ENCODE peak calls at places on chromosome 1, in seven cellular contexts. One of them, this sample, is unnamed.

GRCh38 chr1:19661721-19662228 is 2.9 kb upstream of the HTR6 start:
- DNase-seq in uterus: no peak
- DNase-seq in cardiac muscle cell: peak; percentile 52
- DNase-seq in aorta: no peak
- DNase-seq in endodermal cell: no peak
- DNase-seq in CD8-positive, alpha-beta T cell: peak; percentile 45
- DNase-seq in left lung: no peak
- DNase-seq in this sample: no peak

GRCh38 chr1:79859212-79859948 is 852.9 kb upstream of the ADGRL4 start:
- DNase-seq in uterus: no peak
- DNase-seq in cardiac muscle cell: no peak
- DNase-seq in aorta: no peak
- DNase-seq in endodermal cell: no peak
- DNase-seq in CD8-positive, alpha-beta T cell: no peak
- DNase-seq in left lung: no peak
- DNase-seq in this sample: no peak

GRCh38 chr1:207826557-207827487 is 75.0 kb downstream of the CD46 start:
- DNase-seq in uterus: no peak
- DNase-seq in cardiac muscle cell: no peak
- DNase-seq in aorta: no peak
- DNase-seq in endodermal cell: no peak
- DNase-seq in CD8-positive, alpha-beta T cell: no peak
- DNase-seq in left lung: no peak
- DNase-seq in this sample: no peak

GRCh38 chr1:87436534-87436933 is 107.9 kb downstream of the LMO4 start:
- DNase-seq in uterus: no peak
- DNase-seq in cardiac muscle cell: peak; percentile 23
- DNase-seq in aorta: no peak
- DNase-seq in endodermal cell: no peak
- DNase-seq in CD8-positive, alpha-beta T cell: no peak
- DNase-seq in left lung: no peak
- DNase-seq in this sample: no peak

GRCh38 chr1:970242-970972 is 4.1 kb downstream of the PLEKHN1 start:
- DNase-seq in uterus: no peak
- DNase-seq in cardiac muscle cell: no peak
- DNase-seq in aorta: no peak
- DNase-seq in endodermal cell: peak; percentile 76
- DNase-seq in CD8-positive, alpha-beta T cell: no peak
- DNase-seq in left lung: no peak
- DNase-seq in this sample: no peak

GRCh38 chr1:206460846-206461426 is 9.3 kb upstream of the IKBKE start:
- DNase-seq in uterus: no peak
- DNase-seq in cardiac muscle cell: no peak
- DNase-seq in aorta: no peak
- DNase-seq in endodermal cell: no peak
- DNase-seq in CD8-positive, alpha-beta T cell: no peak
- DNase-seq in left lung: no peak
- DNase-seq in this sample: no peak

GRCh38 chr1:161988413-161988812 is 35.3 kb downstream of the OLFML2B start:
- DNase-seq in uterus: no peak
- DNase-seq in cardiac muscle cell: no peak
- DNase-seq in aorta: no peak
- DNase-seq in endodermal cell: no peak
- DNase-seq in CD8-positive, alpha-beta T cell: no peak
- DNase-seq in left lung: no peak
- DNase-seq in this sample: no peak

GRCh38 chr1:219312967-219313366 is 139.3 kb downstream of the LYPLAL1 start:
- DNase-seq in uterus: no peak
- DNase-seq in cardiac muscle cell: no peak
- DNase-seq in aorta: no peak
- DNase-seq in endodermal cell: no peak
- DNase-seq in CD8-positive, alpha-beta T cell: no peak
- DNase-seq in left lung: no peak
- DNase-seq in this sample: no peak

GRCh38 chr1:183632087-183632486 is 3.5 kb downstream of the ARPC5 start:
- DNase-seq in uterus: no peak
- DNase-seq in cardiac muscle cell: no peak
- DNase-seq in aorta: no peak
- DNase-seq in endodermal cell: no peak
- DNase-seq in CD8-positive, alpha-beta T cell: no peak
- DNase-seq in left lung: no peak
- DNase-seq in this sample: no peak

GRCh38 chr1:211324992-211325775 is 1.4 kb upstream of the TRAF5 start:
- DNase-seq in uterus: no peak
- DNase-seq in cardiac muscle cell: no peak
- DNase-seq in aorta: no peak
- DNase-seq in endodermal cell: no peak
- DNase-seq in CD8-positive, alpha-beta T cell: no peak
- DNase-seq in left lung: no peak
- DNase-seq in this sample: no peak

GRCh38 chr1:184854456-184855180 is 100.0 kb upstream of the EDEM3 start:
- DNase-seq in uterus: no peak
- DNase-seq in cardiac muscle cell: no peak
- DNase-seq in aorta: no peak
- DNase-seq in endodermal cell: no peak
- DNase-seq in CD8-positive, alpha-beta T cell: no peak
- DNase-seq in left lung: no peak
- DNase-seq in this sample: no peak

GRCh38 chr1:176033879-176034278 is 173.2 kb downstream of the COP1 start:
- DNase-seq in uterus: no peak
- DNase-seq in cardiac muscle cell: no peak
- DNase-seq in aorta: no peak
- DNase-seq in endodermal cell: no peak
- DNase-seq in CD8-positive, alpha-beta T cell: no peak
- DNase-seq in left lung: no peak
- DNase-seq in this sample: no peak

GRCh38 chr1:92831368-92831761 is 475 bp upstream of the RPL5 start:
- DNase-seq in uterus: no peak
- DNase-seq in cardiac muscle cell: no peak
- DNase-seq in aorta: no peak
- DNase-seq in endodermal cell: peak; percentile 57
- DNase-seq in CD8-positive, alpha-beta T cell: no peak
- DNase-seq in left lung: no peak
- DNase-seq in this sample: no peak

GRCh38 chr1:67524143-67525052 is 94.2 kb upstream of the SERBP1 start:
- DNase-seq in uterus: no peak
- DNase-seq in cardiac muscle cell: no peak
- DNase-seq in aorta: no peak
- DNase-seq in endodermal cell: peak; percentile 59
- DNase-seq in CD8-positive, alpha-beta T cell: no peak
- DNase-seq in left lung: no peak
- DNase-seq in this sample: no peak

GRCh38 chr1:231610392-231610791 is 16.2 kb upstream of the DISC1 start:
- DNase-seq in uterus: no peak
- DNase-seq in cardiac muscle cell: no peak
- DNase-seq in aorta: no peak
- DNase-seq in endodermal cell: no peak
- DNase-seq in CD8-positive, alpha-beta T cell: no peak
- DNase-seq in left lung: peak; percentile 35
- DNase-seq in this sample: no peak
- H3K4me1 ChIP-seq in uterus: no peaks in the 10 kb centered on the region
- H3K4me1 ChIP-seq in cardiac muscle cell: no peaks in the 10 kb centered on the region
- H3K4me1 ChIP-seq in aorta: no peaks in the 10 kb centered on the region
- H3K4me1 ChIP-seq in endodermal cell: no peaks in the 10 kb centered on the region
- H3K4me1 ChIP-seq in CD8-positive, alpha-beta T cell: peaks cover 51% of the 10 kb centered on the region
- H3K4me1 ChIP-seq in left lung: no peaks in the 10 kb centered on the region
- H3K4me1 ChIP-seq in this sample: no peaks in the 10 kb centered on the region

GRCh38 chr1:214574598-214575411 is 23.4 kb upstream of the PTPN14 start:
- DNase-seq in uterus: no peak
- DNase-seq in cardiac muscle cell: no peak
- DNase-seq in aorta: no peak
- DNase-seq in endodermal cell: peak; percentile 2
- DNase-seq in CD8-positive, alpha-beta T cell: no peak
- DNase-seq in left lung: no peak
- DNase-seq in this sample: no peak
- H3K4me1 ChIP-seq in uterus: no peaks in the 10 kb centered on the region
- H3K4me1 ChIP-seq in cardiac muscle cell: no peaks in the 10 kb centered on the region
- H3K4me1 ChIP-seq in aorta: no peaks in the 10 kb centered on the region
- H3K4me1 ChIP-seq in endodermal cell: peaks cover 3% of the 10 kb centered on the region
- H3K4me1 ChIP-seq in CD8-positive, alpha-beta T cell: no peaks in the 10 kb centered on the region
- H3K4me1 ChIP-seq in left lung: no peaks in the 10 kb centered on the region
- H3K4me1 ChIP-seq in this sample: peaks cover 3% of the 10 kb centered on the region

GRCh38 chr1:2502210-2502609 is 24.2 kb downstream of the PANK4 start:
- DNase-seq in uterus: no peak
- DNase-seq in cardiac muscle cell: no peak
- DNase-seq in aorta: no peak
- DNase-seq in endodermal cell: no peak
- DNase-seq in CD8-positive, alpha-beta T cell: no peak
- DNase-seq in left lung: no peak
- DNase-seq in this sample: no peak

GRCh38 chr1:2503554-2504223 is 22.7 kb downstream of the PANK4 start:
- DNase-seq in uterus: no peak
- DNase-seq in cardiac muscle cell: no peak
- DNase-seq in aorta: no peak
- DNase-seq in endodermal cell: no peak
- DNase-seq in CD8-positive, alpha-beta T cell: no peak
- DNase-seq in left lung: no peak
- DNase-seq in this sample: no peak

GRCh38 chr1:2504224-2504948 is 22.0 kb downstream of the PANK4 start:
- DNase-seq in uterus: no peak
- DNase-seq in cardiac muscle cell: no peak
- DNase-seq in aorta: no peak
- DNase-seq in endodermal cell: no peak
- DNase-seq in CD8-positive, alpha-beta T cell: no peak
- DNase-seq in left lung: no peak
- DNase-seq in this sample: no peak

GRCh38 chr1:2501820-2502119 is 24.6 kb downstream of the PANK4 start:
- DNase-seq in uterus: no peak
- DNase-seq in cardiac muscle cell: no peak
- DNase-seq in aorta: no peak
- DNase-seq in endodermal cell: no peak
- DNase-seq in CD8-positive, alpha-beta T cell: no peak
- DNase-seq in left lung: no peak
- DNase-seq in this sample: no peak

DNA sequence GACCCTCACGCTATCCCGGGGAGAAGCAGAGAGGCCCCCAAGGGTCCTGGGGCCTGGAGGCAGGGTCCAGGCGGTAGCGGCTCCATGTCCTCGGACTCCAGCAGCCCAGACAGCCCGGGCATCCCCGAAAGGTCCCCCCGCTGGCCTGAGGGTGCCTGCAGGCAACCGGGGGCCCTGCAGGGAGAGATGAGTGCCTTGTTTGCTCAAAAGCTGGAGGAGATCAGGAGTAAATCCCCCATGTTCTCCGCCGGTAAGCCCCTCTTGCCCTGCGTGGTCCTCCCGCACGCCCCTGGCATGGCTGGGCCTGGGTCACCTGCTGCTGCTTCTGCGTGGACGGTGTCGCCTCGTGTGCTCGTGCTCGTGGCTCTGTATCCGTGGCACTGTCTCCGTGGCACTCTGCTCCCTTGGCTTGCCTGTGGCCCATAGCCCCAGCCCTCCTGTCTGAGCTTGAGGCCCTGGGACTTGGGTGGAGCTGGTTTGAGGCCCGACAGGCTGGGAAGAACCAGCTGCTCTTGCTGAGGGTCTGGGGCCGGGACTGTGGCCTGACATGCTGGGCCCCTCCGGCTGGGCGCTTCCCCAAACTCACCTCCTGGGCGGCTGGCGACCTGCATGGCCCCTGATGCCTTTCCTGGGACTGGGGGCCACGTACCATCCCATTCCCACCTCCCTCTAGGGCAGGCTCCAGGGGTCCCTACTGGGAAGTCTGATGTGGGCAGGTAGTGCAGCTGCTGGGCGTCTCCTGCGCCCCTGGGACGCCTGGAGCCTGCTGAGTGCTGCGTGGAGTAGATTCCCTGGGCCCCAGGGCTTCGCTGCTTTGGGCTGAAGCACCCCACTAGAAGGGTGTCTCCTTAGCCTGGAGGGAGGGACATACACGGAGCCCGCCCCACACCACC is 23.5 kb downstream of the PANK4 start:
- DNase-seq in uterus: no peak
- DNase-seq in cardiac muscle cell: no peak
- DNase-seq in aorta: no peak
- DNase-seq in endodermal cell: no peak
- DNase-seq in CD8-positive, alpha-beta T cell: no peak
- DNase-seq in left lung: no peak
- DNase-seq in this sample: no peak
- H3K4me1 ChIP-seq in uterus: no peaks in the 10 kb centered on the region
- H3K4me1 ChIP-seq in cardiac muscle cell: no peaks in the 10 kb centered on the region
- H3K4me1 ChIP-seq in aorta: no peaks in the 10 kb centered on the region
- H3K4me1 ChIP-seq in endodermal cell: no peaks in the 10 kb centered on the region
- H3K4me1 ChIP-seq in CD8-positive, alpha-beta T cell: peaks cover 19% of the 10 kb centered on the region
- H3K4me1 ChIP-seq in left lung: no peaks in the 10 kb centered on the region
- H3K4me1 ChIP-seq in this sample: no peaks in the 10 kb centered on the region

GRCh38 chr1:31027693-31028526 is 37.6 kb downstream of the PUM1 start:
- DNase-seq in uterus: no peak
- DNase-seq in cardiac muscle cell: peak; percentile 36
- DNase-seq in aorta: no peak
- DNase-seq in endodermal cell: no peak
- DNase-seq in CD8-positive, alpha-beta T cell: no peak
- DNase-seq in left lung: no peak
- DNase-seq in this sample: no peak

GRCh38 chr1:31033573-31033972 is 31.9 kb downstream of the PUM1 start:
- DNase-seq in uterus: no peak
- DNase-seq in cardiac muscle cell: no peak
- DNase-seq in aorta: no peak
- DNase-seq in endodermal cell: no peak
- DNase-seq in CD8-positive, alpha-beta T cell: no peak
- DNase-seq in left lung: no peak
- DNase-seq in this sample: no peak

GRCh38 chr1:31032266-31032665 is 33.3 kb downstream of the PUM1 start:
- DNase-seq in uterus: no peak
- DNase-seq in cardiac muscle cell: no peak
- DNase-seq in aorta: no peak
- DNase-seq in endodermal cell: no peak
- DNase-seq in CD8-positive, alpha-beta T cell: no peak
- DNase-seq in left lung: no peak
- DNase-seq in this sample: no peak

GRCh38 chr1:31029031-31029430 is 36.5 kb downstream of the PUM1 start:
- DNase-seq in uterus: no peak
- DNase-seq in cardiac muscle cell: no peak
- DNase-seq in aorta: no peak
- DNase-seq in endodermal cell: no peak
- DNase-seq in CD8-positive, alpha-beta T cell: no peak
- DNase-seq in left lung: no peak
- DNase-seq in this sample: no peak

DNA sequence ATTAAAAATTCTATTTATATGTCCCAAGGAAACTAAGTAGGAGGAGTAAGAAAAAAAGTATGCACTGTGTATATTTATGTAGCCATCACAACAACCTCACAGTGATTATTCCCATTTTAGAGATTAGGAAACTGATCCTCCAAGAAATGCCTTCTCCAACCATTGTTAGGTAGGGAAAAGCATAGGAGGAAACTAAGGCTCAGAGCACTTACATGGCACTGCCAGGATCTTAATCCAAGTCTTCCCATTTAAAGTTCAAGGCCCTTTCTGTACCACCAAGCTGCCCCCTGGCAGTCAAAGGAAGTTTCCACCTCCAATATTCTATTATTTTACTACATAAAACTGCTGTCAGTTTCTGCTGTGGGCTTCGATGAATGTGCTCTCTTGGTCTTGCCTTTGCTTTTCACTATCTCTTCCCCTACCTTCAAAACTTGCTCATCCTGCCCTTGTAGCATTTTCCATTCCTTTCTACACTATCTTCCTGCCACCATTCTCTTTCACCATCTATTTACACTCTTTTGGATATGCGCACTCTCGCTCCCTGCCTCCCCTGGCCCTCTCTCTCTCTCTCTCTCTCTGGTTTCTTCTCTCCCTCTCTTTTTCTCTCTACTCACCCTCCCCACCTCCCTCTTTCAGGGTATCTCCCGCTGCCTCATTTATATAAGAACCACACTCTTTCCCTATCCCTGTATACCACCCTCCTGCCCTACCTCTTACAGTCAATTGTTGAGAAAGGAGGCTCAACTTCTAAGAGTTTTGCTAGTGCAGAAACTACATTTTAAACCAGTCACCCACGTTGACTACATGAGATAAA is 34.0 kb downstream of the PUM1 start:
- DNase-seq in uterus: no peak
- DNase-seq in cardiac muscle cell: no peak
- DNase-seq in aorta: no peak
- DNase-seq in endodermal cell: no peak
- DNase-seq in CD8-positive, alpha-beta T cell: no peak
- DNase-seq in left lung: no peak
- DNase-seq in this sample: no peak
- H3K4me1 ChIP-seq in uterus: no peaks in the 10 kb centered on the region
- H3K4me1 ChIP-seq in cardiac muscle cell: peaks cover 28% of the 10 kb centered on the region
- H3K4me1 ChIP-seq in aorta: peaks cover 5% of the 10 kb centered on the region
- H3K4me1 ChIP-seq in endodermal cell: no peaks in the 10 kb centered on the region
- H3K4me1 ChIP-seq in CD8-positive, alpha-beta T cell: peaks cover 16% of the 10 kb centered on the region
- H3K4me1 ChIP-seq in left lung: peaks cover 24% of the 10 kb centered on the region
- H3K4me1 ChIP-seq in this sample: peaks cover 12% of the 10 kb centered on the region

This sample was measured in mucosa of descending colon.